ENCODE peak calls at places on chromosomes 3 and 15, in five cellular contexts. H is mucosa of descending colon, B is fibroblast of lung, U is uterus, S is cardiac muscle cell. V is an unnamed sample.

GRCh38 chr3:72413228-72413627 is 435.0 kb downstream of the SHQ1 start:
- DNase-seq in B (peak; percentile 40), S (peak; percentile 75), H (no peak), U (no peak), V (no peak)

GRCh38 chr3:4994823-4995499 is 15.7 kb downstream of the BHLHE40 start:
- DNase-seq in U (no peak), S (peak; percentile 80), H (peak; percentile 19), B (peak; percentile 74), V (no peak)

GRCh38 chr3:3170998-3171397 is 8.5 kb downstream of the CRBN start:
- DNase-seq in B (peak; percentile 48), S (peak; percentile 50), H (no peak), U (no peak), V (peak; percentile 29)

GRCh38 chr15:52154896-52155865 is 36.0 kb downstream of the GNB5 start:
- DNase-seq in H (no peak), U (no peak), B (no peak), S (no peak), V (no peak)

GRCh38 chr3:52683611-52684010 is 2.1 kb downstream of the PBRM1 start:
- DNase-seq in H (no peak), B (peak; percentile 63), S (peak; percentile 32), U (no peak), V (no peak)

GRCh38 chr15:99132122-99132521 is 27.2 kb downstream of the SYNM start:
- DNase-seq in H (no peak), U (no peak), B (no peak), S (no peak), V (no peak)

GRCh38 chr15:72554471-72555425 is 80.6 kb downstream of the ARIH1 start:
- DNase-seq in H (no peak), U (no peak), B (peak; percentile 77), S (peak; percentile 65), V (no peak)

GRCh38 chr3:185207931-185208746 is 45.7 kb downstream of the EHHADH start:
- DNase-seq in B (peak; percentile 59), S (peak; percentile 37), H (no peak), U (no peak), V (no peak)

GRCh38 chr3:13937131-13937530 is 57.3 kb upstream of the WNT7A start:
- DNase-seq in S (no peak), H (no peak), U (no peak), B (no peak), V (no peak)

GRCh38 chr3:45435961-45436360 is 47.6 kb downstream of the LARS2 start:
- DNase-seq in S (no peak), B (no peak), H (no peak), U (no peak), V (no peak)

DNA sequence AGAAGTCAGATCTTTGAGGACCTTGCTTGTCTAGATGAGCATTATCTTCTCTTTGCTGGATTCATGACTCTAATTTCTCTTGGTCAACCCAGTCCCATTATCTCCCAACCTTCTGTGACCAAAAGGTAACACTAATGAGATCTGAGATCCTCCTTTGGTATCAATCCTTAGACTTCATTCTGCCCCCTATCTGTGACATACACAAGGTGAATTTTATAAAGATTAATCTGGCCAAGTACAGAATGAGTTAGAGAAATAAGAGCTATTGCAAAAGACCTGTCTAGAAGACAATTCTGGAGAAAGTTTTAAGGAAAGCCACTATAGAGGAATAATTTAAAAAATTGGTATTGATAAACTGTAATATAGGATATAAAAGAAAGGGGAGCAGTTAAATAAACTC is 113.8 kb upstream of the KCNMB2 start:
- DNase-seq in S (no peak), B (no peak), U (no peak), H (no peak), V (no peak)
- TF ChIP-seq CTCF in S (no peak), B (no peak), U (no peak), H (no peak), V (no peak)

GRCh38 chr3:16884748-16885587 is at the start of gene PLCL2:
- DNase-seq in H (peak; percentile 59), U (peak; percentile 39), S (peak; percentile 58), B (peak; percentile 38), V (no peak)

GRCh38 chr3:16884084-16884747 is 539 bp upstream of the PLCL2 start:
- DNase-seq in U (peak; percentile 47), S (peak; percentile 65), H (peak; percentile 74), B (peak; percentile 39), V (peak; percentile 18)

GRCh38 chr3:16881896-16882645 is 2.7 kb upstream of the PLCL2 start:
- DNase-seq in H (no peak), B (no peak), U (no peak), S (no peak), V (no peak)

GRCh38 chr3:16883057-16883725 is 1.6 kb upstream of the PLCL2 start:
- DNase-seq in B (peak; percentile 60), S (no peak), H (no peak), U (peak; percentile 30), V (no peak)

DNA sequence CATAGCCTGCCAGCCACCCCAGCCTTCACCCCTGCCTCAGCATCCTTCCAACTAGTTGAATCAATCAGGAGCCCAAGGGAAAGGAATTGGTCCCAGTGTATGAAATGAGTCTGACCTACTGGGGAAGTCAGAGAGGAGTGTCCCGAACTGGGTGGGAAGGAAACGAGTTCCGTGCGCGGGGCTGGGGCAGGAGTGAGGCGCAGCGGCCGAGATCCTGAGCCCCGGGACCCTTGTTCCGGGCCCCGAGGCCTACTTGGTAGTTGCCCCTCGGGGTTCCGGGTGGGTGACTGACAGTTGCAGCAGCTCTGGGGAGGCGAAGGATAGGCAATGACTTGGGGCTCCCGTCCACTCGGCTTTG is 1.1 kb upstream of the PLCL2 start:
- DNase-seq in U (no peak), H (no peak), S (no peak), B (no peak), V (no peak)
- H3K9me3 ChIP-seq in U (no peaks in the 10 kb centered on the region), H (no peaks in the 10 kb centered on the region), S (no peaks in the 10 kb centered on the region), B (no peaks in the 10 kb centered on the region), V (no peaks in the 10 kb centered on the region)

GRCh38 chr3:53881691-53882593 is at the start of gene ACTR8:
- DNase-seq in U (peak; percentile 76), H (peak; percentile 84), S (peak; percentile 92), B (peak; percentile 86), V (peak; percentile 92)
- TF ChIP-seq CTCF in U (no peak), H (no peak), S (no peak), B (peak; percentile 11), V (no peak)

GRCh38 chr3:187741403-187742350 is 3.6 kb downstream of the BCL6 start:
- DNase-seq in H (peak; percentile 84), U (peak; percentile 78), S (peak; percentile 89), B (peak; percentile 91), V (peak; percentile 67)
- H3K9me3 ChIP-seq in H (no peaks in the 10 kb centered on the region), U (no peaks in the 10 kb centered on the region), S (no peaks in the 10 kb centered on the region), B (no peaks in the 10 kb centered on the region), V (no peaks in the 10 kb centered on the region)

GRCh38 chr15:67943475-67943874 is 103.6 kb upstream of the RNU6-1 start:
- DNase-seq in B (no peak), U (no peak), H (no peak), S (peak; percentile 27), V (no peak)

GRCh38 chr15:67945951-67946700 is 106.3 kb upstream of the RNU6-1 start:
- DNase-seq in U (peak; percentile 64), S (peak; percentile 64), B (no peak), H (no peak), V (peak; percentile 92)

GRCh38 chr15:67943961-67944674 is 104.3 kb upstream of the RNU6-1 start:
- DNase-seq in B (no peak), U (peak; percentile 72), H (no peak), S (peak; percentile 61), V (no peak)

GRCh38 chr15:67946701-67947100 is 106.9 kb upstream of the RNU6-1 start:
- DNase-seq in H (no peak), B (no peak), U (no peak), S (no peak), V (no peak)

GRCh38 chr15:67945131-67945530 is 105.3 kb upstream of the RNU6-1 start:
- DNase-seq in H (no peak), B (no peak), U (no peak), S (no peak), V (no peak)
- TF ChIP-seq CTCF in H (no peak), B (no peak), U (no peak), S (no peak), V (no peak)

GRCh38 chr3:31645233-31645632 is 112.5 kb downstream of the STT3B start:
- DNase-seq in B (peak; percentile 19), S (no peak), H (no peak), U (no peak), V (no peak)
- H3K9me3 ChIP-seq in B (no peaks in the 10 kb centered on the region), S (no peaks in the 10 kb centered on the region), H (peaks cover 23% of the 10 kb centered on the region), U (no peaks in the 10 kb centered on the region), V (peaks cover 18% of the 10 kb centered on the region)

DNA sequence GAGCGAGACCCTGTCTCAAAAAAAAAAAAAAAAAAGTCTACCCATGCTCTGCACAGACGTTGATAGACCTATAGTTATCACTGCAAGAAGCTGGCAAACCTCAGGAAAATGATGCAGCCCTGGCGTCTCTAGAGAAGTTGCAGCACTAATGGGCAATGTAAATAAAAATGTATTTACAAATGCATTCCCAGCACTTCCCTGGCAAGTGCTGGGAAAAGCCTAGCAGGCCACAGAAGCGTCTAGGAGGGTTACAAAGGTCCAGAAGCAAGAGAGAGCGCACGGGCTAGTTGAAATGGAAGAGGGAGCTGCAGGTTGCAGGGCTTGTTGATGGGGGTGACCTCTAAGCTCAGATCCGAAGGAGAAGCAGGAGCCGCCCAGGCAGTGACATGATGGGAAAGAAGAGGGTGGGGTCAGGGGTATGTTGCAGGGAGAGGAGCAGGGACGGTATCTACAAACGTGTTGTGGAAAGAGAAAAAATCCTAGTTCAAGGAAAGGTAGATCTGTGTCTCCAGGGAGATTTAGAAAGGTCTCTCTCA is 2.7 kb upstream of the KNL1 start:
- DNase-seq in H (no peak), S (peak; percentile 2), B (no peak), U (no peak), V (no peak)
- TF ChIP-seq CTCF in H (no peak), S (no peak), B (no peak), U (no peak), V (no peak)

GRCh38 chr15:25067725-25068309 is 113.0 kb downstream of the SNRPN start:
- DNase-seq in U (no peak), S (no peak), B (no peak), H (no peak), V (no peak)
- H3K9me3 ChIP-seq in U (no peaks in the 10 kb centered on the region), S (peaks cover 30% of the 10 kb centered on the region), B (peaks cover 60% of the 10 kb centered on the region), H (peaks cover 100% of the 10 kb centered on the region), V (peaks cover 96% of the 10 kb centered on the region)

DNA sequence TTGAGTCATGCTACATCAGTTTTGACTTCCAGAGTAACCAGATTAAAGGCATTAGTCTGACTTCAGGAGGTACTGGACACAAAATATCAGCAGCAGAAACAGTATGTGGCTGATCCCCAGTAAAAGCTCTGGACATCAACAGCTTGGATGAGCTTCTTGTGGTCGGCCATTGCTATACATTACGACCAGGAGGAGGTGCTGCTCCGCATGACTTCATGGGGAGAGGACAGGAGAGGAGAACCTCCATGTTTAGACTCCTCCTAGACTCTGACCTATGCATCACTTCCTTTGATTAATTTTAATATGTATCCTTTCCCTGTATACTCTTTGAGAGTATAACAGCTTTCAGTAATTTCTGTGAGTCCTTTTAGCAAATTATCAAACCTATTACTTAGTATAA is 285.6 kb upstream of the ARHGEF26 start:
- DNase-seq in U (no peak), B (no peak), H (no peak), S (no peak), V (no peak)
- TF ChIP-seq CTCF in U (no peak), B (no peak), H (no peak), S (no peak), V (no peak)